ENCODE peak calls at places on chromosome 15, in six cellular contexts. R is cardiac septum; C is stimulated activated CD8-positive, alpha-beta memory T cell treated with anti-CD3 and anti-CD28 coated beads, Interleukin-4, amount 100 ng/mL, for 1 hour; S is psoas muscle; G is fibroblast of the aortic adventitia; F is GOT3. D is an unnamed sample.

GRCh38 chr15:51776952-51777574 is 25.7 kb downstream of the TMOD2 start:
- DNase-seq in F (no peak), G (peak; percentile 87), R (no peak), C (peak; percentile 37), S (peak; percentile 30), D (peak; percentile 33)

GRCh38 chr15:76346666-76347506 is 10.3 kb downstream of the ISL2 start:
- DNase-seq in S (no peak), C (no peak), G (peak; percentile 51), F (no peak), R (no peak), D (no peak)

GRCh38 chr15:70528270-70528706 is 235.1 kb downstream of the UACA start:
- DNase-seq in S (no peak), G (peak; percentile 53), R (no peak), F (no peak), C (peak; percentile 13), D (no peak)

GRCh38 chr15:95760508-95760907 is 570.0 kb upstream of the NR2F2 start:
- DNase-seq in G (no peak), R (no peak), F (no peak), C (no peak), S (peak; percentile 12), D (no peak)

GRCh38 chr15:49187537-49188245 is 17.6 kb downstream of the GALK2 start:
- DNase-seq in C (no peak), F (no peak), G (peak; percentile 22), R (no peak), S (no peak), D (no peak)

GRCh38 chr15:75712668-75713337 is at the start of gene CSPG4:
- DNase-seq in S (peak; percentile 77), G (peak; percentile 65), C (no peak), F (peak; percentile 8), R (no peak), D (no peak)

GRCh38 chr15:69305204-69305931 is 6.7 kb downstream of the PAQR5 start:
- DNase-seq in R (no peak), S (peak; percentile 29), G (peak; percentile 91), F (no peak), C (no peak), D (no peak)

GRCh38 chr15:87609474-87609873 is 647.1 kb downstream of the NTRK3 start:
- DNase-seq in G (peak; percentile 99), C (no peak), F (no peak), S (no peak), R (no peak), D (no peak)

GRCh38 chr15:98799991-98800390 is 151.7 kb downstream of the IGF1R start:
- DNase-seq in C (no peak), G (peak; percentile 25), S (no peak), R (no peak), F (no peak), D (no peak)

GRCh38 chr15:35141743-35142356 is 56.8 kb upstream of the NANOGP8 start:
- DNase-seq in R (no peak), G (peak; percentile 84), S (no peak), F (no peak), C (no peak), D (no peak)

GRCh38 chr15:61227269-61228024 is 1.7 kb downstream of the RORA start:
- DNase-seq in G (peak; percentile 55), R (no peak), C (no peak), S (peak; percentile 24), F (no peak), D (no peak)

GRCh38 chr15:71448688-71449114 is 333.4 kb downstream of the THSD4 start:
- DNase-seq in S (no peak), R (no peak), F (no peak), C (no peak), G (peak; percentile 86), D (no peak)

GRCh38 chr15:68791431-68792283 is 29.0 kb downstream of the ANP32A start:
- DNase-seq in S (no peak), F (no peak), G (no peak), R (no peak), C (no peak), D (peak; percentile 34)

GRCh38 chr15:82944840-82945239 is 7.7 kb downstream of the HOMER2 start:
- DNase-seq in C (no peak), R (no peak), S (no peak), F (no peak), G (no peak), D (no peak)

GRCh38 chr15:52499506-52499905 is 29.2 kb downstream of the MYO5A start:
- DNase-seq in S (no peak), F (no peak), G (no peak), C (no peak), R (no peak), D (no peak)

GRCh38 chr15:50355980-50356379 is 982 bp upstream of the GABPB1 start:
- DNase-seq in F (no peak), S (no peak), C (no peak), G (peak; percentile 59), R (no peak), D (no peak)